ENCODE peak calls at places on chromosomes 11 and 22, in five cellular contexts. H is M059J, P is caudate nucleus, B is MV-4-11, X is WTC11. W is an unnamed sample.

GRCh38 chr22:32476286-32476685 is 1.7 kb downstream of the FBXO7 start:
- DNase-seq in H (no peak), B (no peak), X (no peak), P (no peak), W (no peak)

GRCh38 chr11:73974611-73975478 is 7.8 kb downstream of the UCP2 start:
- DNase-seq in H (no peak), X (no peak), B (no peak), P (no peak), W (no peak)

GRCh38 chr11:45663486-45664375 is 1.7 kb downstream of the CHST1 start:
- DNase-seq in P (no peak), X (no peak), H (peak), B (no peak), W (no peak)

GRCh38 chr11:14384338-14384737 is 25.4 kb upstream of the RRAS2 start:
- DNase-seq in X (no peak), P (no peak), H (peak), B (no peak), W (no peak)

GRCh38 chr22:42772647-42773046 is 52.0 kb upstream of the A4GALT start:
- DNase-seq in X (no peak), H (no peak), P (no peak), B (no peak), W (no peak)

GRCh38 chr11:126992804-126993111 is 7.8 kb downstream of the KIRREL3 start:
- DNase-seq in H (peak), X (no peak), P (no peak), B (no peak), W (peak)

GRCh38 chr11:33722579-33723234 is 13.5 kb downstream of the CD59 start:
- DNase-seq in B (peak), X (no peak), H (peak), P (no peak), W (peak)

GRCh38 chr11:115447273-115447864 is 56.8 kb downstream of the CADM1 start:
- DNase-seq in P (no peak), X (no peak), H (no peak), B (no peak), W (no peak)

GRCh38 chr11:57515332-57516060 is at the start of gene SLC43A1:
- DNase-seq in P (no peak), X (peak), H (peak), B (peak), W (no peak)

GRCh38 chr22:35288116-35288515 is 11.6 kb upstream of the TOM1 start:
- DNase-seq in P (no peak), B (no peak), H (no peak), X (no peak), W (no peak)

GRCh38 chr11:32331792-32332191 is 103.5 kb downstream of the WT1 start:
- DNase-seq in H (no peak), B (no peak), P (no peak), X (no peak), W (no peak)

GRCh38 chr11:30281476-30282288 is 41.2 kb upstream of the ARL14EP start:
- DNase-seq in P (no peak), X (no peak), B (no peak), H (no peak), W (no peak)

GRCh38 chr22:49244466-49245420 is 582.9 kb downstream of the BRD1 start:
- DNase-seq in P (no peak), B (no peak), X (no peak), H (no peak), W (no peak)

GRCh38 chr22:29470159-29470855 is 9.7 kb upstream of the NEFH start:
- DNase-seq in B (no peak), H (peak), X (peak), P (peak), W (no peak)

GRCh38 chr22:27801197-27801615 is 350 bp downstream of the MN1 start:
- DNase-seq in B (no peak), P (no peak), H (peak), X (peak), W (no peak)

GRCh38 chr22:24809331-24809730 is 3.3 kb downstream of the SGSM1 start:
- DNase-seq in P (no peak), X (no peak), B (no peak), H (no peak), W (no peak)

GRCh38 chr22:33659423-33659822 is 260.9 kb downstream of the LARGE1 start:
- DNase-seq in H (no peak), B (no peak), X (no peak), P (no peak), W (no peak)

GRCh38 chr11:3939211-3939610 is 83.7 kb downstream of the STIM1 start:
- DNase-seq in B (peak), P (no peak), X (no peak), H (peak), W (peak)

GRCh38 chr11:123547180-123547579 is 107.2 kb downstream of the SCN3B start:
- DNase-seq in X (no peak), B (peak), H (no peak), P (no peak), W (no peak)

GRCh38 chr11:120467627-120468026 is 43.9 kb upstream of the GRIK4 start:
- DNase-seq in B (no peak), P (no peak), H (peak), X (no peak), W (peak)

GRCh38 chr11:1341928-1342524 is 32.6 kb upstream of the TOLLIP start:
- DNase-seq in H (peak), B (peak), P (no peak), X (no peak), W (no peak)

GRCh38 chr11:68524213-68524612 is 63.7 kb downstream of the PPP6R3 start:
- DNase-seq in H (no peak), X (no peak), P (no peak), B (no peak), W (no peak)

GRCh38 chr11:8086001-8086479 is 5.0 kb downstream of the TUB start:
- DNase-seq in X (no peak), H (no peak), P (no peak), B (no peak), W (no peak)

GRCh38 chr11:2799881-2800654 is 85.5 kb downstream of the CDKN1C start:
- DNase-seq in B (no peak), P (no peak), H (peak), X (peak), W (no peak)

GRCh38 chr22:33897621-33897910 is 22.7 kb downstream of the LARGE1 start:
- DNase-seq in X (no peak), H (no peak), B (no peak), P (no peak), W (no peak)

GRCh38 chr11:9151631-9152030 is 60.2 kb upstream of the SCUBE2 start:
- DNase-seq in X (no peak), P (no peak), H (peak), B (no peak), W (no peak)

GRCh38 chr11:47305734-47306483 is 36.0 kb downstream of the MADD start:
- DNase-seq in P (no peak), H (peak), B (no peak), X (no peak), W (no peak)

GRCh38 chr11:17343907-17344306 is 7.7 kb upstream of the NCR3LG1 start:
- DNase-seq in P (no peak), X (no peak), H (peak), B (no peak), W (peak)

GRCh38 chr22:50034126-50035081 is 21.8 kb upstream of the IL17REL start:
- DNase-seq in X (no peak), P (no peak), B (no peak), H (peak), W (no peak)

GRCh38 chr22:34765115-34765514 is 300.8 kb upstream of the ISX start:
- DNase-seq in P (no peak), B (no peak), X (no peak), H (no peak), W (no peak)

GRCh38 chr22:36191106-36191836 is 10.3 kb downstream of the APOL4 start:
- DNase-seq in P (no peak), H (peak), B (no peak), X (no peak), W (no peak)

GRCh38 chr11:33310720-33311500 is 53.7 kb downstream of the HIPK3 start:
- DNase-seq in H (peak), B (no peak), X (no peak), P (no peak), W (no peak)